ENCODE peak calls at places on chromosome 1, in nine cellular contexts. One of them, this sample, is unnamed.

GRCh38 chr1:60563777-60564176 is 490.2 kb upstream of the C1orf87 start:
- DNase-seq in dorsolateral prefrontal cortex: no peak
- DNase-seq in glutamatergic neuron: no peak
- DNase-seq in AG09319: no peak
- DNase-seq in GM12878: no peak
- DNase-seq in GM12865: no peak
- DNase-seq in CD8-positive, alpha-beta T cell: no peak
- DNase-seq in cardiac fibroblast: no peak
- DNase-seq in heart left ventricle: no peak
- DNase-seq in this sample: no peak

GRCh38 chr1:175824079-175824478 is 80.7 kb upstream of the TNR start:
- DNase-seq in dorsolateral prefrontal cortex: no peak
- DNase-seq in glutamatergic neuron: peak
- DNase-seq in AG09319: no peak
- DNase-seq in GM12878: no peak
- DNase-seq in GM12865: peak
- DNase-seq in CD8-positive, alpha-beta T cell: no peak
- DNase-seq in cardiac fibroblast: no peak
- DNase-seq in heart left ventricle: peak
- DNase-seq in this sample: no peak

GRCh38 chr1:229409616-229410369 is 24.1 kb downstream of the ACTA1 start:
- DNase-seq in dorsolateral prefrontal cortex: no peak
- DNase-seq in glutamatergic neuron: peak
- DNase-seq in AG09319: no peak
- DNase-seq in GM12878: no peak
- DNase-seq in GM12865: no peak
- DNase-seq in CD8-positive, alpha-beta T cell: no peak
- DNase-seq in cardiac fibroblast: no peak
- DNase-seq in heart left ventricle: peak
- DNase-seq in this sample: no peak

GRCh38 chr1:243483084-243483845 is 227.4 kb downstream of the SDCCAG8 start:
- DNase-seq in dorsolateral prefrontal cortex: no peak
- DNase-seq in glutamatergic neuron: peak
- DNase-seq in AG09319: no peak
- DNase-seq in GM12878: no peak
- DNase-seq in GM12865: no peak
- DNase-seq in CD8-positive, alpha-beta T cell: no peak
- DNase-seq in cardiac fibroblast: no peak
- DNase-seq in heart left ventricle: no peak
- DNase-seq in this sample: no peak

GRCh38 chr1:150706091-150706490 is 9.1 kb upstream of the GOLPH3L start:
- DNase-seq in dorsolateral prefrontal cortex: no peak
- DNase-seq in glutamatergic neuron: no peak
- DNase-seq in AG09319: no peak
- DNase-seq in GM12878: no peak
- DNase-seq in GM12865: no peak
- DNase-seq in CD8-positive, alpha-beta T cell: no peak
- DNase-seq in cardiac fibroblast: no peak
- DNase-seq in heart left ventricle: no peak
- DNase-seq in this sample: no peak

GRCh38 chr1:172746091-172746949 is 87.4 kb downstream of the FASLG start:
- DNase-seq in dorsolateral prefrontal cortex: no peak
- DNase-seq in glutamatergic neuron: no peak
- DNase-seq in AG09319: peak
- DNase-seq in GM12878: peak
- DNase-seq in GM12865: peak
- DNase-seq in CD8-positive, alpha-beta T cell: peak
- DNase-seq in cardiac fibroblast: peak
- DNase-seq in heart left ventricle: no peak
- DNase-seq in this sample: peak

GRCh38 chr1:54814571-54814970 is 13.4 kb upstream of the TTC22 start:
- DNase-seq in dorsolateral prefrontal cortex: no peak
- DNase-seq in glutamatergic neuron: no peak
- DNase-seq in AG09319: no peak
- DNase-seq in GM12878: no peak
- DNase-seq in GM12865: no peak
- DNase-seq in CD8-positive, alpha-beta T cell: no peak
- DNase-seq in cardiac fibroblast: no peak
- DNase-seq in heart left ventricle: no peak
- DNase-seq in this sample: no peak

GRCh38 chr1:74363220-74363619 is 128.0 kb downstream of the TNNI3K start:
- DNase-seq in dorsolateral prefrontal cortex: peak
- DNase-seq in glutamatergic neuron: no peak
- DNase-seq in AG09319: no peak
- DNase-seq in GM12878: no peak
- DNase-seq in GM12865: no peak
- DNase-seq in CD8-positive, alpha-beta T cell: no peak
- DNase-seq in cardiac fibroblast: no peak
- DNase-seq in heart left ventricle: peak
- DNase-seq in this sample: no peak

GRCh38 chr1:80882552-80882951 is 918.2 kb upstream of the ADGRL2 start:
- DNase-seq in dorsolateral prefrontal cortex: no peak
- DNase-seq in glutamatergic neuron: no peak
- DNase-seq in AG09319: no peak
- DNase-seq in GM12878: no peak
- DNase-seq in GM12865: no peak
- DNase-seq in CD8-positive, alpha-beta T cell: no peak
- DNase-seq in cardiac fibroblast: peak
- DNase-seq in heart left ventricle: no peak
- DNase-seq in this sample: no peak

GRCh38 chr1:9844746-9845145 is 21.0 kb upstream of the CLSTN1 start:
- DNase-seq in dorsolateral prefrontal cortex: no peak
- DNase-seq in glutamatergic neuron: no peak
- DNase-seq in AG09319: no peak
- DNase-seq in GM12878: no peak
- DNase-seq in GM12865: no peak
- DNase-seq in CD8-positive, alpha-beta T cell: no peak
- DNase-seq in cardiac fibroblast: no peak
- DNase-seq in heart left ventricle: no peak
- DNase-seq in this sample: no peak

GRCh38 chr1:32702599-32703478 is at the start of gene SYNC:
- DNase-seq in dorsolateral prefrontal cortex: no peak
- DNase-seq in glutamatergic neuron: peak
- DNase-seq in AG09319: peak
- DNase-seq in GM12878: no peak
- DNase-seq in GM12865: no peak
- DNase-seq in CD8-positive, alpha-beta T cell: no peak
- DNase-seq in cardiac fibroblast: peak
- DNase-seq in heart left ventricle: peak
- DNase-seq in this sample: peak

GRCh38 chr1:182185822-182186756 is 124.6 kb upstream of the ZNF648 start:
- DNase-seq in dorsolateral prefrontal cortex: no peak
- DNase-seq in glutamatergic neuron: no peak
- DNase-seq in AG09319: peak
- DNase-seq in GM12878: no peak
- DNase-seq in GM12865: peak
- DNase-seq in CD8-positive, alpha-beta T cell: no peak
- DNase-seq in cardiac fibroblast: no peak
- DNase-seq in heart left ventricle: no peak
- DNase-seq in this sample: peak

GRCh38 chr1:218348628-218349185 is 3.6 kb downstream of the TGFB2 start:
- DNase-seq in dorsolateral prefrontal cortex: no peak
- DNase-seq in glutamatergic neuron: no peak
- DNase-seq in AG09319: no peak
- DNase-seq in GM12878: no peak
- DNase-seq in GM12865: no peak
- DNase-seq in CD8-positive, alpha-beta T cell: no peak
- DNase-seq in cardiac fibroblast: no peak
- DNase-seq in heart left ventricle: no peak
- DNase-seq in this sample: no peak

GRCh38 chr1:30966690-30967369 is 58.3 kb upstream of the SDC3 start:
- DNase-seq in dorsolateral prefrontal cortex: no peak
- DNase-seq in glutamatergic neuron: peak
- DNase-seq in AG09319: no peak
- DNase-seq in GM12878: no peak
- DNase-seq in GM12865: no peak
- DNase-seq in CD8-positive, alpha-beta T cell: no peak
- DNase-seq in cardiac fibroblast: peak
- DNase-seq in heart left ventricle: peak
- DNase-seq in this sample: no peak

GRCh38 chr1:203504400-203505250 is 10.7 kb downstream of the OPTC start:
- DNase-seq in dorsolateral prefrontal cortex: peak
- DNase-seq in glutamatergic neuron: peak
- DNase-seq in AG09319: peak
- DNase-seq in GM12878: peak
- DNase-seq in GM12865: peak
- DNase-seq in CD8-positive, alpha-beta T cell: peak
- DNase-seq in cardiac fibroblast: peak
- DNase-seq in heart left ventricle: peak
- DNase-seq in this sample: peak

GRCh38 chr1:154478639-154479038 is 23.4 kb upstream of the TDRD10 start:
- DNase-seq in dorsolateral prefrontal cortex: no peak
- DNase-seq in glutamatergic neuron: no peak
- DNase-seq in AG09319: no peak
- DNase-seq in GM12878: no peak
- DNase-seq in GM12865: peak
- DNase-seq in CD8-positive, alpha-beta T cell: no peak
- DNase-seq in cardiac fibroblast: peak
- DNase-seq in heart left ventricle: no peak
- DNase-seq in this sample: no peak
- TF ChIP-seq CTCF in dorsolateral prefrontal cortex: no peak
- TF ChIP-seq CTCF in glutamatergic neuron: no peak
- TF ChIP-seq CTCF in AG09319: no peak
- TF ChIP-seq CTCF in GM12878: peak
- TF ChIP-seq CTCF in GM12865: peak
- TF ChIP-seq CTCF in CD8-positive, alpha-beta T cell: no peak
- TF ChIP-seq CTCF in cardiac fibroblast: no peak
- TF ChIP-seq CTCF in heart left ventricle: no peak
- TF ChIP-seq CTCF in this sample: no peak

DNA sequence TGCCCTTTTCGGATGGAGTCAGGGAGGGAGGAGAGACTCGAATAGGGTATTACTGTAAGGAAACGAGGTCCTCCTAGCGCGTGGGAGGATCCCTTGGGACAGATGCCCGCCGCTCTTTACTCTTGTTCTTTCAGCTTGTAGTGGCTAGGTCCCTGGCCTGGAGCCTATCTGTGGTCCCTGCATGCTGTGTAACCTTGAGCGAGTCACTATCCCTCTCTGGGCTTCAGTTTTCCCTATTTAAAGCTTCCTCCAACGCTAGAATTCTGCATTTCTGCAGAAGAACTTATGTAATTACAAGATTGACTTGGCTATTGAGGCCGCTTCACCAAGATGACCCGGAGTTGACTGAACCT is 744 bp downstream of the MIER1 start:
- DNase-seq in dorsolateral prefrontal cortex: no peak
- DNase-seq in glutamatergic neuron: no peak
- DNase-seq in AG09319: no peak
- DNase-seq in GM12878: no peak
- DNase-seq in GM12865: no peak
- DNase-seq in CD8-positive, alpha-beta T cell: no peak
- DNase-seq in cardiac fibroblast: no peak
- DNase-seq in heart left ventricle: no peak
- DNase-seq in this sample: no peak
- TF ChIP-seq CTCF in dorsolateral prefrontal cortex: no peak
- TF ChIP-seq CTCF in glutamatergic neuron: no peak
- TF ChIP-seq CTCF in AG09319: no peak
- TF ChIP-seq CTCF in GM12878: no peak
- TF ChIP-seq CTCF in GM12865: no peak
- TF ChIP-seq CTCF in CD8-positive, alpha-beta T cell: no peak
- TF ChIP-seq CTCF in cardiac fibroblast: no peak
- TF ChIP-seq CTCF in heart left ventricle: no peak
- TF ChIP-seq CTCF in this sample: no peak

DNA sequence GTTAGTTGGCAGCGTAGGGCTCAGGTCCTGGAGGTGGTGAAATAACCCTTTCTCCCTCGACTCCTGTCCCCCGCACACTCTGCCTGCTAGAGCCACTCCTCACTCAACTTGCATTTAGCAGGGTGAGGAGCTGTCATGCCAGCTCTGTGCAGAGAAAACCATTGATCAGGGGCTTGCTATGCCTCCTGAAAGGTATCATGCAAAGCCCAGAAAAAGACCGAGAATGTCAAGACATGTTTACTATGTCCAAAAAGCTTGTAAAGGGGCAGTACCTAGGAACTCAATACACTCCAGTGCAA is 18.0 kb downstream of the ALDH4A1 start:
- DNase-seq in dorsolateral prefrontal cortex: no peak
- DNase-seq in glutamatergic neuron: no peak
- DNase-seq in AG09319: no peak
- DNase-seq in GM12878: no peak
- DNase-seq in GM12865: no peak
- DNase-seq in CD8-positive, alpha-beta T cell: no peak
- DNase-seq in cardiac fibroblast: no peak
- DNase-seq in heart left ventricle: no peak
- DNase-seq in this sample: no peak
- TF ChIP-seq CTCF in dorsolateral prefrontal cortex: peak
- TF ChIP-seq CTCF in glutamatergic neuron: peak
- TF ChIP-seq CTCF in AG09319: no peak
- TF ChIP-seq CTCF in GM12878: no peak
- TF ChIP-seq CTCF in GM12865: no peak
- TF ChIP-seq CTCF in CD8-positive, alpha-beta T cell: peak
- TF ChIP-seq CTCF in cardiac fibroblast: no peak
- TF ChIP-seq CTCF in heart left ventricle: peak
- TF ChIP-seq CTCF in this sample: no peak

GRCh38 chr1:226397955-226398636 is 9.8 kb downstream of the PARP1 start:
- DNase-seq in dorsolateral prefrontal cortex: no peak
- DNase-seq in glutamatergic neuron: no peak
- DNase-seq in AG09319: no peak
- DNase-seq in GM12878: no peak
- DNase-seq in GM12865: no peak
- DNase-seq in CD8-positive, alpha-beta T cell: no peak
- DNase-seq in cardiac fibroblast: no peak
- DNase-seq in heart left ventricle: no peak
- DNase-seq in this sample: no peak

GRCh38 chr1:226394461-226394860 is 13.4 kb downstream of the PARP1 start:
- DNase-seq in dorsolateral prefrontal cortex: no peak
- DNase-seq in glutamatergic neuron: no peak
- DNase-seq in AG09319: no peak
- DNase-seq in GM12878: no peak
- DNase-seq in GM12865: no peak
- DNase-seq in CD8-positive, alpha-beta T cell: no peak
- DNase-seq in cardiac fibroblast: no peak
- DNase-seq in heart left ventricle: no peak
- DNase-seq in this sample: no peak

GRCh38 chr1:226400519-226401406 is 7.1 kb downstream of the PARP1 start:
- DNase-seq in dorsolateral prefrontal cortex: no peak
- DNase-seq in glutamatergic neuron: no peak
- DNase-seq in AG09319: no peak
- DNase-seq in GM12878: no peak
- DNase-seq in GM12865: no peak
- DNase-seq in CD8-positive, alpha-beta T cell: no peak
- DNase-seq in cardiac fibroblast: no peak
- DNase-seq in heart left ventricle: no peak
- DNase-seq in this sample: no peak

GRCh38 chr1:226397011-226397926 is 10.6 kb downstream of the PARP1 start:
- DNase-seq in dorsolateral prefrontal cortex: no peak
- DNase-seq in glutamatergic neuron: no peak
- DNase-seq in AG09319: no peak
- DNase-seq in GM12878: no peak
- DNase-seq in GM12865: no peak
- DNase-seq in CD8-positive, alpha-beta T cell: no peak
- DNase-seq in cardiac fibroblast: peak
- DNase-seq in heart left ventricle: no peak
- DNase-seq in this sample: no peak

DNA sequence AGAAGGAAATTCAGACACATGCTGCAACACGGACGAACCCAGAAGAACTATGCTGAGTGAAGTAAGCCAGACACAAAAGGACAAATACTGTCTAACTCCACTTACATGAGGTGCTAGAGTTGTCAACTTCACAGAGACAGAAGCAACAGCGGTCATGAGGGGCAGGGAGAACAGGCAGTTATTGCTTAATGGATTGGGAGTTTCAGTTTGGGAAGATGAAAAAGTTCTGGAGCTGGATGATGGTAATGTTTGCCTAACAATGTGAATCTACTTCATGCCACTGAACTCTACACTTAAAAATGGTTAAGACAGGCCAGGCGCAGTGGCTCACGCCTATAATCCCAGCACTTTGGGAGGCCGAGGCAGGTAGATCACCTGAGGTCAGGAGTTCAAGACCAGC is 12.1 kb downstream of the PARP1 start:
- DNase-seq in dorsolateral prefrontal cortex: no peak
- DNase-seq in glutamatergic neuron: no peak
- DNase-seq in AG09319: no peak
- DNase-seq in GM12878: no peak
- DNase-seq in GM12865: no peak
- DNase-seq in CD8-positive, alpha-beta T cell: no peak
- DNase-seq in cardiac fibroblast: no peak
- DNase-seq in heart left ventricle: no peak
- DNase-seq in this sample: no peak
- TF ChIP-seq CTCF in dorsolateral prefrontal cortex: no peak
- TF ChIP-seq CTCF in glutamatergic neuron: no peak
- TF ChIP-seq CTCF in AG09319: no peak
- TF ChIP-seq CTCF in GM12878: no peak
- TF ChIP-seq CTCF in GM12865: no peak
- TF ChIP-seq CTCF in CD8-positive, alpha-beta T cell: no peak
- TF ChIP-seq CTCF in cardiac fibroblast: no peak
- TF ChIP-seq CTCF in heart left ventricle: no peak
- TF ChIP-seq CTCF in this sample: no peak

This sample was measured in AG09309.